ENCODE peak calls at places on chromosomes 2 and 18, in ten cellular contexts. D, A, O, M, R, L, G, B, Z and T are unnamed samples.

GRCh38 chr2:96856776-96857673 is 791 bp downstream of the ANKRD39 start:
- DNase-seq in B (peak; percentile 47), M (no peak), O (no peak), Z (peak; percentile 40), G (peak; percentile 37), D (peak; percentile 61), R (no peak), L (peak; percentile 37), A (no peak), T (no peak)

GRCh38 chr2:197869501-197870111 is 65.2 kb downstream of the PLCL1 start:
- DNase-seq in B (no peak), Z (no peak), R (no peak), D (no peak), A (no peak), L (no peak), O (no peak), M (no peak), G (no peak), T (no peak)

GRCh38 chr18:54791657-54792056 is 36.6 kb upstream of the RAB27B start:
- DNase-seq in G (no peak), B (no peak), A (no peak), Z (no peak), O (no peak), R (no peak), L (no peak), M (no peak), D (no peak), T (no peak)

GRCh38 chr18:71850602-71851001 is 693.5 kb downstream of the CBLN2 start:
- DNase-seq in O (no peak), A (no peak), B (no peak), L (no peak), D (no peak), M (no peak), Z (no peak), R (no peak), G (no peak), T (no peak)

GRCh38 chr2:43539991-43540860 is 55.6 kb downstream of the THADA start:
- DNase-seq in A (no peak), L (no peak), M (no peak), G (peak; percentile 76), B (no peak), O (peak; percentile 17), R (peak; percentile 48), Z (peak; percentile 83), D (no peak), T (peak; percentile 72)

GRCh38 chr2:150802648-150803047 is 315.2 kb upstream of the RND3 start:
- DNase-seq in D (no peak), M (no peak), O (no peak), G (no peak), R (no peak), B (no peak), L (no peak), A (no peak), Z (no peak), T (no peak)

GRCh38 chr18:60044290-60045006 is 144.7 kb downstream of the PMAIP1 start:
- DNase-seq in B (no peak), G (no peak), D (no peak), Z (no peak), M (no peak), A (no peak), L (no peak), R (no peak), O (no peak), T (no peak)

GRCh38 chr2:234240917-234241316 is 190.4 kb downstream of the SPP2 start:
- DNase-seq in A (no peak), Z (no peak), O (no peak), B (no peak), R (no peak), L (no peak), M (no peak), D (no peak), G (no peak), T (no peak)

GRCh38 chr18:30376515-30376914 is 666.0 kb downstream of the DSC3 start:
- DNase-seq in G (no peak), B (peak; percentile 7), R (no peak), O (no peak), L (no peak), M (no peak), A (no peak), Z (no peak), D (peak; percentile 90), T (no peak)

GRCh38 chr2:23029111-23029510 is 355.9 kb upstream of the KLHL29 start:
- DNase-seq in M (no peak), D (no peak), G (no peak), Z (no peak), O (no peak), A (no peak), L (no peak), R (no peak), B (no peak), T (no peak)

GRCh38 chr2:211455225-211455841 is 898.9 kb downstream of the CPS1 start:
- DNase-seq in A (no peak), M (no peak), D (peak; percentile 71), O (no peak), Z (no peak), L (peak; percentile 61), G (no peak), B (peak; percentile 49), R (no peak), T (no peak)

GRCh38 chr2:44549099-44549471 is 187.3 kb downstream of the CAMKMT start:
- DNase-seq in B (no peak), L (no peak), D (no peak), R (no peak), G (no peak), A (no peak), Z (no peak), M (no peak), O (no peak), T (no peak)

GRCh38 chr2:200127852-200128251 is 172.5 kb downstream of the MAIP1 start:
- DNase-seq in D (no peak), B (peak; percentile 68), M (no peak), Z (no peak), A (no peak), G (no peak), L (no peak), R (no peak), O (no peak), T (no peak)

GRCh38 chr2:174461221-174461620 is 25.6 kb downstream of the GPR155 start:
- DNase-seq in A (no peak), R (no peak), G (no peak), L (no peak), O (no peak), B (no peak), M (no peak), D (no peak), Z (no peak), T (no peak)

GRCh38 chr2:65620524-65620923 is 188.1 kb upstream of the SPRED2 start:
- DNase-seq in R (no peak), M (no peak), B (no peak), A (no peak), D (peak; percentile 15), G (no peak), Z (no peak), O (no peak), L (peak; percentile 24), T (no peak)
- TF ChIP-seq CTCF in R (no peak), M (no peak), B (no peak), A (no peak), D (peak; percentile 23), G (no peak), Z (peak; percentile 33), O (no peak), L (no peak), T (no peak)

GRCh38 chr2:240153418-240153817 is 13.0 kb upstream of the OTOS start:
- DNase-seq in R (no peak), M (no peak), D (no peak), Z (no peak), A (peak; percentile 36), O (no peak), B (no peak), G (no peak), L (no peak), T (no peak)

GRCh38 chr2:240156435-240157146 is 16.1 kb upstream of the OTOS start:
- DNase-seq in A (peak; percentile 57), G (no peak), L (no peak), R (no peak), O (no peak), M (no peak), Z (no peak), D (no peak), B (no peak), T (no peak)

GRCh38 chr2:240155080-240156025 is 14.9 kb upstream of the OTOS start:
- DNase-seq in A (peak; percentile 54), D (no peak), Z (no peak), L (no peak), B (no peak), R (no peak), M (no peak), O (no peak), G (no peak), T (no peak)

GRCh38 chr2:240156026-240156390 is 15.6 kb upstream of the OTOS start:
- DNase-seq in L (no peak), A (peak; percentile 20), D (no peak), R (no peak), O (no peak), G (no peak), M (no peak), B (no peak), Z (no peak), T (no peak)

DNA sequence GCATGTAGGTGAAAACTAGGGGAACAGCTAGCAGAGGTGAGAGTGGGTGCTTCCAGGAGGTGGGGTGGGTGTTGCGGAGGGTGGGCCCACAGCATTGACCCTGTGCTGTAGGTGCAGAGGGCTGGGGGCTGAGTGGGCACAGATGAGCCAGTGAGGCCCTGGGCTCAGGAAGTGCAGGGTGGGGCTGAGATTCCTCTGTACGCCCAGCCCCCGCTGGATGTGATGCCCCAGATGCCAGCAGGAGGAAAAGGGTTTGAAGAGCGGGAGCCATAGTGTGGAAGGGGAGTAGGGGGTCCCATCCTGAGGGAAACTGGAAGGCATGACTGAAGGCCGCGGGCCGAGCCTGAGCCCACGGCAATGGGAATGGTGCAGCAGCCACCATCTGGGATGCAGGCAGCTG is 14.1 kb upstream of the OTOS start:
- DNase-seq in B (no peak), R (no peak), Z (no peak), L (no peak), M (no peak), D (no peak), A (peak; percentile 65), G (no peak), O (no peak), T (no peak)
- H3K27ac ChIP-seq in B (no peak overlapping the region), R (no peak overlapping the region), Z (no peak overlapping the region), L (no peak overlapping the region), M (no peak overlapping the region), D (no peak overlapping the region), A (no peak overlapping the region), G (no peak overlapping the region), O (no peak overlapping the region), T (no peak overlapping the region)

GRCh38 chr2:61853086-61853847 is 593 bp downstream of the FAM161A start:
- DNase-seq in O (peak; percentile 17), R (no peak), D (peak; percentile 74), L (no peak), G (no peak), A (no peak), B (peak; percentile 64), Z (no peak), M (no peak), T (no peak)
- TF ChIP-seq CTCF in O (no peak), R (no peak), D (no peak), L (no peak), G (no peak), A (no peak), B (peak; percentile 51), Z (no peak), M (no peak), T (no peak)

DNA sequence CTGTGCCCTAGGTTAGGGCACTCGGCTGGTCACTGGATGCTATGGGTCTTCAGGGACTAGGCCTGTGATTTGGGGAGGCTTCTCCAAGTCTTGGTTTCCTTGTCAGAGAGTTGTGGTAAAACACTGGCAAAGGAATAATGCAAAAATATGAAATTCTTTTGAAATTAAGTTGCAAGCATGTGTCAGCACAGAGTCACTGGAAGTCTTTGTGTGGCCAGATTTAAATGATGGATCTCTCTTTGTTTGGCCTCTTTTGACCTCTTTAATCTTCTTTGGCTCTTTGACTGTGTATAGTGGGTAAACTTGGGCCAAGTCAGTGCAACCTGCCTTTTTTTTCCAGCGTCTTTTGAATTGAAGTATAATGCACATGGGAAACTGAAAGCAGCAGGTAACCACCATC is 12.1 kb downstream of the HK2 start:
- DNase-seq in B (no peak), L (no peak), M (no peak), G (no peak), Z (no peak), R (no peak), D (no peak), O (no peak), A (no peak), T (no peak)
- H3K27ac ChIP-seq in B (no peak overlapping the region), L (no peak overlapping the region), M (peak overlapping the region; percentile 84), G (no peak overlapping the region), Z (no peak overlapping the region), R (peak overlapping the region; percentile 86), D (no peak overlapping the region), O (peak overlapping the region; percentile 71), A (no peak overlapping the region), T (peak overlapping the region; percentile 92)